ENCODE peak calls at places on chromosomes 16 and 17, in four cellular contexts. One of them, this sample, is unnamed.

GRCh38 chr17:61139219-61139618 is 260.4 kb upstream of the TBX2 start:
- DNase-seq in nephron progenitor cell: no peak
- DNase-seq in AG08396: peak
- DNase-seq in Calu3: no peak
- DNase-seq in this sample: peak

GRCh38 chr16:69311533-69312388 is 611 bp downstream of the VPS4A start:
- DNase-seq in AG08396: peak
- DNase-seq in Calu3: peak
- DNase-seq in nephron progenitor cell: no peak
- DNase-seq in this sample: peak

GRCh38 chr17:49976163-49976827 is 7.3 kb downstream of the DLX4 start:
- DNase-seq in nephron progenitor cell: no peak
- DNase-seq in Calu3: no peak
- DNase-seq in AG08396: no peak
- DNase-seq in this sample: no peak

GRCh38 chr16:67406111-67406593 is 10.1 kb downstream of the ZDHHC1 start:
- DNase-seq in nephron progenitor cell: no peak
- DNase-seq in Calu3: no peak
- DNase-seq in AG08396: peak
- DNase-seq in this sample: peak

GRCh38 chr16:71709231-71709781 is 15.2 kb downstream of the PHLPP2 start:
- DNase-seq in AG08396: peak
- DNase-seq in nephron progenitor cell: no peak
- DNase-seq in Calu3: no peak
- DNase-seq in this sample: peak

GRCh38 chr16:75550211-75550662 is 5.8 kb downstream of the TMEM231 start:
- DNase-seq in Calu3: peak
- DNase-seq in nephron progenitor cell: no peak
- DNase-seq in AG08396: peak
- DNase-seq in this sample: peak

GRCh38 chr16:58628845-58629680 is 563 bp downstream of the CNOT1 start:
- DNase-seq in AG08396: peak
- DNase-seq in Calu3: peak
- DNase-seq in nephron progenitor cell: peak
- DNase-seq in this sample: peak

GRCh38 chr17:68327823-68328557 is 36.7 kb downstream of the ARSG start:
- DNase-seq in AG08396: no peak
- DNase-seq in nephron progenitor cell: no peak
- DNase-seq in Calu3: no peak
- DNase-seq in this sample: no peak

GRCh38 chr16:85437161-85438052 is 175.7 kb upstream of the GSE1 start:
- DNase-seq in AG08396: no peak
- DNase-seq in nephron progenitor cell: no peak
- DNase-seq in Calu3: peak
- DNase-seq in this sample: peak

GRCh38 chr17:63946440-63947363 is 14.6 kb upstream of the CD79B start:
- DNase-seq in nephron progenitor cell: peak
- DNase-seq in Calu3: peak
- DNase-seq in AG08396: peak
- DNase-seq in this sample: peak

GRCh38 chr17:3964203-3965122 is at the start of gene ATP2A3:
- DNase-seq in AG08396: peak
- DNase-seq in Calu3: peak
- DNase-seq in nephron progenitor cell: no peak
- DNase-seq in this sample: peak

GRCh38 chr17:3038941-3039340 is 24.5 kb downstream of the OR1D5 start:
- DNase-seq in Calu3: no peak
- DNase-seq in nephron progenitor cell: no peak
- DNase-seq in AG08396: no peak
- DNase-seq in this sample: no peak

GRCh38 chr17:75722076-75722475 is 817 bp downstream of the ITGB4 start:
- DNase-seq in AG08396: no peak
- DNase-seq in nephron progenitor cell: no peak
- DNase-seq in Calu3: peak
- DNase-seq in this sample: no peak

GRCh38 chr16:67284699-67285646 is 5.6 kb downstream of the PLEKHG4 start:
- DNase-seq in AG08396: peak
- DNase-seq in nephron progenitor cell: peak
- DNase-seq in Calu3: peak
- DNase-seq in this sample: peak

GRCh38 chr16:13012591-13012990 is 111.2 kb downstream of the SHISA9 start:
- DNase-seq in Calu3: no peak
- DNase-seq in AG08396: no peak
- DNase-seq in nephron progenitor cell: peak
- DNase-seq in this sample: no peak

GRCh38 chr17:83126275-83126930 is 47.0 kb downstream of the METRNL start:
- DNase-seq in nephron progenitor cell: no peak
- DNase-seq in Calu3: no peak
- DNase-seq in AG08396: no peak
- DNase-seq in this sample: no peak

GRCh38 chr17:32584792-32585191 is 98.0 kb downstream of the CDK5R1 start:
- DNase-seq in nephron progenitor cell: no peak
- DNase-seq in AG08396: no peak
- DNase-seq in Calu3: no peak
- DNase-seq in this sample: no peak

GRCh38 chr16:3938843-3939624 is 58.5 kb upstream of the CREBBP start:
- DNase-seq in nephron progenitor cell: peak
- DNase-seq in AG08396: peak
- DNase-seq in Calu3: peak
- DNase-seq in this sample: peak

GRCh38 chr17:13704333-13704732 is 102.6 kb upstream of the HS3ST3A1 start:
- DNase-seq in Calu3: no peak
- DNase-seq in nephron progenitor cell: no peak
- DNase-seq in AG08396: peak
- DNase-seq in this sample: peak

GRCh38 chr17:31197991-31198390 is 99.0 kb downstream of the OMG start:
- DNase-seq in AG08396: no peak
- DNase-seq in Calu3: no peak
- DNase-seq in nephron progenitor cell: no peak
- DNase-seq in this sample: no peak

GRCh38 chr17:49506282-49506681 is 11.2 kb downstream of the NGFR start:
- DNase-seq in Calu3: no peak
- DNase-seq in AG08396: no peak
- DNase-seq in nephron progenitor cell: no peak
- DNase-seq in this sample: no peak

GRCh38 chr17:7916799-7917198 is 710 bp upstream of the RNF227 start:
- DNase-seq in Calu3: no peak
- DNase-seq in nephron progenitor cell: no peak
- DNase-seq in AG08396: peak
- DNase-seq in this sample: peak

GRCh38 chr16:25371342-25371741 is 113.7 kb upstream of the ZKSCAN2 start:
- DNase-seq in Calu3: no peak
- DNase-seq in nephron progenitor cell: no peak
- DNase-seq in AG08396: no peak
- DNase-seq in this sample: no peak

GRCh38 chr17:6430769-6431168 is 4.2 kb downstream of the AIPL1 start:
- DNase-seq in AG08396: no peak
- DNase-seq in nephron progenitor cell: no peak
- DNase-seq in Calu3: no peak
- DNase-seq in this sample: no peak

GRCh38 chr17:80352991-80353665 is 61.8 kb upstream of the ENDOV start:
- DNase-seq in nephron progenitor cell: no peak
- DNase-seq in AG08396: no peak
- DNase-seq in Calu3: no peak
- DNase-seq in this sample: no peak

GRCh38 chr17:81514735-81515529 is 2.3 kb upstream of the ACTG1 start:
- DNase-seq in nephron progenitor cell: peak
- DNase-seq in Calu3: peak
- DNase-seq in AG08396: peak
- DNase-seq in this sample: peak

GRCh38 chr16:66045626-66046025 is 320.9 kb upstream of the CDH5 start:
- DNase-seq in AG08396: no peak
- DNase-seq in Calu3: no peak
- DNase-seq in nephron progenitor cell: no peak
- DNase-seq in this sample: no peak

GRCh38 chr16:77172964-77173363 is 18.0 kb upstream of the MON1B start:
- DNase-seq in nephron progenitor cell: no peak
- DNase-seq in AG08396: no peak
- DNase-seq in Calu3: no peak
- DNase-seq in this sample: no peak

GRCh38 chr17:53780320-53780719 is 42.4 kb upstream of the KIF2B start:
- DNase-seq in AG08396: no peak
- DNase-seq in Calu3: no peak
- DNase-seq in nephron progenitor cell: no peak
- DNase-seq in this sample: no peak

GRCh38 chr17:16342979-16343378 is 10.3 kb downstream of the CENPV start:
- DNase-seq in AG08396: peak
- DNase-seq in Calu3: no peak
- DNase-seq in nephron progenitor cell: no peak
- DNase-seq in this sample: peak

GRCh38 chr17:65102788-65103187 is 34.4 kb upstream of the RGS9 start:
- DNase-seq in AG08396: no peak
- DNase-seq in Calu3: no peak
- DNase-seq in nephron progenitor cell: no peak
- DNase-seq in this sample: peak

GRCh38 chr17:7352559-7352889 is 562 bp downstream of the KCTD11 start:
- DNase-seq in AG08396: no peak
- DNase-seq in nephron progenitor cell: no peak
- DNase-seq in Calu3: no peak
- DNase-seq in this sample: no peak

This sample was measured in astrocyte of the hippocampus.